ENCODE peak calls at places on chromosomes 13 and 19, in eight cellular contexts. Z is GM20000; L is endothelial cell; B is CD4-positive, alpha-beta T cell; M is kidney epithelial cell; C is fibroblast of mammary gland; J is HCT116; I is neural progenitor cell. P is an unnamed sample.
A peak's percentile ranks its signal among the peaks of the same experiment; 100 is the strongest.

GRCh38 chr19:50333737-50334617 is 4.8 kb upstream of the KCNC3 start:
- DNase-seq in Z (peak; percentile 88), L (no peak), B (peak; percentile 67), M (no peak), C (no peak), J (no peak), I (peak; percentile 86), P (peak; percentile 77)

GRCh38 chr13:66492479-66492878 is 737.7 kb downstream of the PCDH9 start:
- DNase-seq in Z (no peak), L (peak; percentile 5), B (no peak), M (no peak), C (no peak), J (peak; percentile 10), I (peak; percentile 40), P (no peak)

GRCh38 chr13:100040196-100040595 is 48.7 kb upstream of the PCCA start:
- DNase-seq in Z (no peak), L (no peak), B (no peak), M (no peak), C (no peak), J (no peak), I (no peak), P (no peak)

GRCh38 chr13:40271511-40271910 is 394.9 kb downstream of the FOXO1 start:
- DNase-seq in Z (no peak), L (peak; percentile 16), B (no peak), M (no peak), C (no peak), J (no peak), I (no peak), P (no peak)

GRCh38 chr19:58558066-58558622 is at the start of gene UBE2M:
- DNase-seq in Z (no peak), L (no peak), B (no peak), M (no peak), C (peak; percentile 37), J (no peak), I (no peak), P (no peak)

GRCh38 chr13:114043421-114044053 is 69.7 kb upstream of the C13orf46 start:
- DNase-seq in Z (peak; percentile 76), L (peak; percentile 55), B (no peak), M (no peak), C (peak; percentile 99), J (no peak), I (no peak), P (no peak)

GRCh38 chr13:83547043-83547442 is 335.2 kb downstream of the SLITRK1 start:
- DNase-seq in Z (no peak), L (no peak), B (no peak), M (no peak), C (no peak), J (no peak), I (no peak), P (no peak)

GRCh38 chr13:82947121-82948077 is 934.9 kb downstream of the SLITRK1 start:
- DNase-seq in Z (no peak), L (no peak), B (no peak), M (no peak), C (peak; percentile 2), J (no peak), I (no peak), P (no peak)

GRCh38 chr19:18153555-18154134 is 682 bp downstream of the PIK3R2 start:
- DNase-seq in Z (peak; percentile 58), L (no peak), B (no peak), M (no peak), C (no peak), J (no peak), I (peak; percentile 46), P (peak; percentile 49)

GRCh38 chr13:113105032-113105993 is at the start of gene F7:
- DNase-seq in Z (no peak), L (no peak), B (no peak), M (no peak), C (no peak), J (no peak), I (no peak), P (no peak)

GRCh38 chr13:103931396-103931795 is 865.2 kb upstream of the SLC10A2 start:
- DNase-seq in Z (no peak), L (no peak), B (no peak), M (peak; percentile 18), C (no peak), J (no peak), I (no peak), P (no peak)

GRCh38 chr13:79782541-79783216 is 301.7 kb downstream of the NDFIP2 start:
- DNase-seq in Z (no peak), L (peak; percentile 71), B (no peak), M (peak; percentile 84), C (no peak), J (no peak), I (peak; percentile 93), P (no peak)

GRCh38 chr13:26017196-26017921 is 34.5 kb downstream of the SHISA2 start:
- DNase-seq in Z (peak; percentile 4), L (no peak), B (no peak), M (no peak), C (no peak), J (no peak), I (no peak), P (no peak)

GRCh38 chr19:3001235-3001800 is 24.0 kb downstream of the TLE6 start:
- DNase-seq in Z (no peak), L (no peak), B (no peak), M (no peak), C (no peak), J (no peak), I (no peak), P (no peak)

GRCh38 chr19:29687244-29687896 is 22.1 kb downstream of the PLEKHF1 start:
- DNase-seq in Z (no peak), L (no peak), B (no peak), M (peak; percentile 89), C (peak; percentile 99), J (no peak), I (no peak), P (no peak)

GRCh38 chr13:65638572-65639168 is 1591.5 kb downstream of the PCDH9 start:
- DNase-seq in Z (peak; percentile 6), L (peak; percentile 30), B (no peak), M (no peak), C (peak; percentile 65), J (peak; percentile 35), I (peak; percentile 47), P (no peak)

GRCh38 chr13:38283346-38283745 is 66.3 kb upstream of the UFM1 start:
- DNase-seq in Z (no peak), L (no peak), B (no peak), M (no peak), C (no peak), J (no peak), I (no peak), P (no peak)

DNA sequence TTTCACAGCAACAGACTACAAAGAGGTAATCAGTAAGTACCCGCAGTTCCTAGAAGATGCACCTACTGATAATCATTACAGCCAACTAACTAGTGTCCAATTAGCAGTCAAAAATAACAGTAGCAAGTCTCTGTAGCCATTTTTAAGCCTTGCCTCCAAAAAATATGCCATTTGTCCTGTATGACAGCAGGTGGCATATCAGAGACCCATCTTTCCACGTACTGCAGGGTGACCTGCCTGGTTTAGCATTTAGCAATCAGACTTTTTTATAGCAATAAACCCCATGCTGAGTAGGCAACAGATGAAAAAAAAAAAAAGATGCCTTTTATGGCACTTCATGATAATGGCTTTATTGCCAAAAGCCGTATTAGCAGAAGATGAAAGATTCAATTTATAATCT is 155.3 kb upstream of the LSM14A start:
- DNase-seq in Z (no peak), L (no peak), B (no peak), M (no peak), C (no peak), J (peak; percentile 8), I (no peak), P (no peak)
- TF ChIP-seq CTCF in Z (no peak), L (no peak), B (no peak), M (no peak), C (no peak), J (peak; percentile 23), I (no peak), P (no peak)

GRCh38 chr19:16836906-16837362 is 7.7 kb downstream of the SIN3B start:
- DNase-seq in Z (no peak), L (no peak), B (no peak), M (no peak), C (no peak), J (no peak), I (no peak), P (no peak)

GRCh38 chr19:16841391-16841926 is 12.3 kb downstream of the SIN3B start:
- DNase-seq in Z (no peak), L (no peak), B (no peak), M (no peak), C (no peak), J (no peak), I (no peak), P (no peak)

GRCh38 chr19:16831531-16831930 is 2.3 kb downstream of the SIN3B start:
- DNase-seq in Z (no peak), L (no peak), B (no peak), M (no peak), C (no peak), J (no peak), I (no peak), P (no peak)

GRCh38 chr19:16834747-16835146 is 5.5 kb downstream of the SIN3B start:
- DNase-seq in Z (no peak), L (no peak), B (no peak), M (no peak), C (peak; percentile 67), J (no peak), I (no peak), P (no peak)

DNA sequence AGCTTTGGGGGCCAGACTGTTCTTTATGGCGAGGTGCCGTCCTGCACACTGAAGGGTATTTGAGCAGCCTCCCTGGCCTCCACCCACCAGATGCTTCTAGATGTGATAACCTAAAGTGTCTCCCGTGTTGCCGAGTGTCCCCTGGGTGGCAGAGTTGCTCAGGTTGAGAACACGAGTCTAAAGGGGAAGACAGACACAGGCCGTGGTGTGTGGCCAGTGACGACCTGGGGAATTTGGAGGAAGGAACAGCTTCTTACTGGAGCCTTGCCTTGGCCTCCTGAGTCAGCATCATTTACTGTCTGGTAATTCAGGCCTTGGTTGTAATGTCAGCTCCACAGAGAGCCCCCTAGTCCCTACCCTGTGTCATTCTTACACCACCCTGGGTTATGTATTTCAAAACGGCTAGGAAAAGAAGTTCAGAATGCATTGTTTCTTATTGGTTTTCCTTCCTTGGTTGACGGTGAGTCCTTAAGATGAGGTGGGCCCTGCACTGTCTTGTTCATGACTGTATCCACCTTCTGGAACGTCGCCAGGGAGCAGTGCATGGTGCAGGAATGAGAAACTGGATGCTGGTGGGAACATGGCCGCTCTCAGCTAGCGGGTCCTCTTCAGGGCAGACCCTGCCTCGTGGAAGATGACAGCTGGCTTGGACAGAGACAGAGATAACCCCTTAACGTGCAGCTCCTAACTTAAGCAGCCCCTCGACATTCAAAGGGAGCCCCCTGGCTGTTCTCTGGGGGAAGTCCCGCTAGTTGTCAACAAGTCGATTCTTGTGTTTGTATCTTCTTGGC is 7.1 kb downstream of the SIN3B start:
- DNase-seq in Z (peak; percentile 76), L (no peak), B (no peak), M (no peak), C (peak; percentile 49), J (no peak), I (peak; percentile 19), P (no peak)
- TF ChIP-seq CTCF in Z (peak; percentile 25), L (no peak), B (no peak), M (peak; percentile 6), C (peak; percentile 17), J (peak; percentile 20), I (peak; percentile 31), P (no peak)

GRCh38 chr19:33621811-33622504 is at the start of gene CHST8:
- DNase-seq in Z (peak; percentile 54), L (peak; percentile 69), B (no peak), M (no peak), C (peak; percentile 6), J (no peak), I (peak; percentile 92), P (peak; percentile 75)
- TF ChIP-seq CTCF in Z (no peak), L (no peak), B (no peak), M (no peak), C (no peak), J (no peak), I (no peak), P (no peak)

GRCh38 chr19:38134538-38135149 is 89.4 kb downstream of the DPF1 start:
- DNase-seq in Z (peak; percentile 58), L (peak; percentile 59), B (no peak), M (no peak), C (peak; percentile 59), J (no peak), I (peak; percentile 78), P (no peak)
- TF ChIP-seq CTCF in Z (peak; percentile 37), L (peak; percentile 74), B (no peak), M (peak; percentile 65), C (peak; percentile 68), J (peak; percentile 68), I (peak; percentile 66), P (peak; percentile 53)